ENCODE peak calls at places on chromosomes 1 and 21, in seven cellular contexts. One of them, this sample, is unnamed.

GRCh38 chr1:26122988-26123973 is 11.7 kb downstream of the PDIK1L start:
- DNase-seq in stimulated activated naive CD8-positive, alpha-beta T cell treated with anti-CD3 and anti-CD28 coated beads, Interleukin-15, amount 100 ng/mL, for 72 hours: no peak
- DNase-seq in NCI-H1417 treated with DMSO at 0.1 percent for 48 hours: no peak
- DNase-seq in Panc1: peak; percentile 93
- DNase-seq in AG04450: no peak
- DNase-seq in H7: no peak
- DNase-seq in CD8-positive, alpha-beta T cell: no peak
- DNase-seq in this sample: no peak

GRCh38 chr1:200670215-200671118 is 760 bp upstream of the DDX59 start:
- DNase-seq in H7: peak; percentile 51
- DNase-seq in Panc1: no peak
- DNase-seq in stimulated activated naive CD8-positive, alpha-beta T cell treated with anti-CD3 and anti-CD28 coated beads, Interleukin-15, amount 100 ng/mL, for 72 hours: no peak
- DNase-seq in NCI-H1417 treated with DMSO at 0.1 percent for 48 hours: no peak
- DNase-seq in AG04450: no peak
- DNase-seq in CD8-positive, alpha-beta T cell: no peak
- DNase-seq in this sample: no peak

GRCh38 chr1:161954466-161954865 is 69.2 kb downstream of the OLFML2B start:
- DNase-seq in CD8-positive, alpha-beta T cell: no peak
- DNase-seq in NCI-H1417 treated with DMSO at 0.1 percent for 48 hours: no peak
- DNase-seq in Panc1: no peak
- DNase-seq in AG04450: no peak
- DNase-seq in stimulated activated naive CD8-positive, alpha-beta T cell treated with anti-CD3 and anti-CD28 coated beads, Interleukin-15, amount 100 ng/mL, for 72 hours: no peak
- DNase-seq in H7: no peak
- DNase-seq in this sample: no peak

GRCh38 chr1:96568639-96569038 is 152.9 kb upstream of the PTBP2 start:
- DNase-seq in stimulated activated naive CD8-positive, alpha-beta T cell treated with anti-CD3 and anti-CD28 coated beads, Interleukin-15, amount 100 ng/mL, for 72 hours: no peak
- DNase-seq in CD8-positive, alpha-beta T cell: no peak
- DNase-seq in Panc1: no peak
- DNase-seq in AG04450: no peak
- DNase-seq in H7: no peak
- DNase-seq in NCI-H1417 treated with DMSO at 0.1 percent for 48 hours: no peak
- DNase-seq in this sample: no peak

GRCh38 chr1:67855944-67856343 is 22.7 kb upstream of the GNG12 start:
- DNase-seq in Panc1: no peak
- DNase-seq in CD8-positive, alpha-beta T cell: no peak
- DNase-seq in stimulated activated naive CD8-positive, alpha-beta T cell treated with anti-CD3 and anti-CD28 coated beads, Interleukin-15, amount 100 ng/mL, for 72 hours: no peak
- DNase-seq in H7: no peak
- DNase-seq in AG04450: no peak
- DNase-seq in NCI-H1417 treated with DMSO at 0.1 percent for 48 hours: no peak
- DNase-seq in this sample: no peak

GRCh38 chr21:31173881-31174555 is 135.7 kb upstream of the KRTAP19-8 start:
- DNase-seq in AG04450: no peak
- DNase-seq in NCI-H1417 treated with DMSO at 0.1 percent for 48 hours: no peak
- DNase-seq in stimulated activated naive CD8-positive, alpha-beta T cell treated with anti-CD3 and anti-CD28 coated beads, Interleukin-15, amount 100 ng/mL, for 72 hours: no peak
- DNase-seq in Panc1: no peak
- DNase-seq in H7: no peak
- DNase-seq in CD8-positive, alpha-beta T cell: no peak
- DNase-seq in this sample: no peak

GRCh38 chr1:54272134-54272533 is 72.2 kb downstream of the MRPL37 start:
- DNase-seq in NCI-H1417 treated with DMSO at 0.1 percent for 48 hours: no peak
- DNase-seq in Panc1: no peak
- DNase-seq in AG04450: no peak
- DNase-seq in H7: no peak
- DNase-seq in CD8-positive, alpha-beta T cell: no peak
- DNase-seq in stimulated activated naive CD8-positive, alpha-beta T cell treated with anti-CD3 and anti-CD28 coated beads, Interleukin-15, amount 100 ng/mL, for 72 hours: no peak
- DNase-seq in this sample: no peak

GRCh38 chr1:2258996-2259395 is 30.9 kb downstream of the SKI start:
- DNase-seq in NCI-H1417 treated with DMSO at 0.1 percent for 48 hours: no peak
- DNase-seq in Panc1: no peak
- DNase-seq in CD8-positive, alpha-beta T cell: peak; percentile 74
- DNase-seq in AG04450: no peak
- DNase-seq in stimulated activated naive CD8-positive, alpha-beta T cell treated with anti-CD3 and anti-CD28 coated beads, Interleukin-15, amount 100 ng/mL, for 72 hours: peak; percentile 72
- DNase-seq in H7: no peak
- DNase-seq in this sample: no peak

GRCh38 chr1:85661767-85662166 is 46.5 kb downstream of the ZNHIT6 start:
- DNase-seq in CD8-positive, alpha-beta T cell: no peak
- DNase-seq in Panc1: no peak
- DNase-seq in NCI-H1417 treated with DMSO at 0.1 percent for 48 hours: no peak
- DNase-seq in stimulated activated naive CD8-positive, alpha-beta T cell treated with anti-CD3 and anti-CD28 coated beads, Interleukin-15, amount 100 ng/mL, for 72 hours: no peak
- DNase-seq in H7: no peak
- DNase-seq in AG04450: no peak
- DNase-seq in this sample: no peak

GRCh38 chr21:46569071-46569470 is 35.8 kb downstream of the S100B start:
- DNase-seq in stimulated activated naive CD8-positive, alpha-beta T cell treated with anti-CD3 and anti-CD28 coated beads, Interleukin-15, amount 100 ng/mL, for 72 hours: no peak
- DNase-seq in NCI-H1417 treated with DMSO at 0.1 percent for 48 hours: no peak
- DNase-seq in H7: no peak
- DNase-seq in AG04450: no peak
- DNase-seq in CD8-positive, alpha-beta T cell: no peak
- DNase-seq in Panc1: no peak
- DNase-seq in this sample: no peak

This sample was measured in immature natural killer cell.